ENCODE peak calls at places on chromosomes 5 and 9, in seven cellular contexts. H is BJ, S is Karpas-422, D is tibial artery, B is aorta, R is heart right ventricle, J is neuronal stem cell. L is an unnamed sample.

GRCh38 chr5:89397096-89397495 is 514.1 kb upstream of the MEF2C start:
- DNase-seq in R (no peak), J (no peak), S (no peak), B (no peak), H (no peak), D (no peak), L (no peak)

GRCh38 chr5:129061849-129062248 is 32.7 kb upstream of the ISOC1 start:
- DNase-seq in D (no peak), J (no peak), R (no peak), B (no peak), H (no peak), S (no peak), L (no peak)

GRCh38 chr5:67104859-67105258 is 91.7 kb downstream of the CD180 start:
- DNase-seq in B (no peak), D (no peak), H (no peak), R (no peak), S (no peak), J (no peak), L (no peak)

GRCh38 chr5:343461-344401 is 22.2 kb downstream of the AHRR start:
- DNase-seq in D (no peak), R (no peak), S (no peak), B (no peak), H (no peak), J (no peak), L (no peak)

GRCh38 chr5:143932584-143932983 is 120.6 kb downstream of the HMHB1 start:
- DNase-seq in B (no peak), R (no peak), S (no peak), J (no peak), D (no peak), H (no peak), L (no peak)

GRCh38 chr5:173069661-173070060 is 13.5 kb downstream of the CREBRF start:
- DNase-seq in J (no peak), B (no peak), R (no peak), D (no peak), H (no peak), S (no peak), L (no peak)

GRCh38 chr9:125632321-125633115 is 74.5 kb downstream of the MAPKAP1 start:
- DNase-seq in S (peak; percentile 93), J (no peak), H (no peak), D (no peak), B (no peak), R (no peak), L (no peak)

GRCh38 chr5:400282-401215 is 42.4 kb upstream of the EXOC3 start:
- DNase-seq in B (peak; percentile 40), D (peak; percentile 57), S (no peak), H (peak; percentile 99), J (no peak), R (no peak), L (peak; percentile 2)

GRCh38 chr5:32810812-32811211 is 99.7 kb downstream of the NPR3 start:
- DNase-seq in D (no peak), B (no peak), R (no peak), J (no peak), S (no peak), H (peak; percentile 71), L (no peak)

GRCh38 chr5:65695896-65696295 is 26.0 kb downstream of the SGTB start:
- DNase-seq in B (no peak), H (no peak), S (no peak), J (peak; percentile 3), D (no peak), R (no peak), L (no peak)

GRCh38 chr9:111052831-111053230 is 14.6 kb upstream of the LPAR1 start:
- DNase-seq in S (no peak), R (no peak), B (no peak), H (no peak), J (no peak), D (no peak), L (no peak)

GRCh38 chr5:3601060-3601710 is 5.6 kb downstream of the IRX1 start:
- DNase-seq in B (no peak), R (no peak), D (no peak), S (no peak), H (no peak), J (no peak), L (no peak)

GRCh38 chr9:93501406-93501805 is 48.0 kb upstream of the FAM120AOS start:
- DNase-seq in D (no peak), R (no peak), S (no peak), J (no peak), B (no peak), H (no peak), L (no peak)
- H3K36me3 ChIP-seq in D (peaks cover 40% of the 10 kb centered on the region), R (peaks cover 62% of the 10 kb centered on the region), S (peaks cover 59% of the 10 kb centered on the region), J (peaks cover 13% of the 10 kb centered on the region), B (peaks cover 3% of the 10 kb centered on the region), H (peaks cover 3% of the 10 kb centered on the region), L (peaks cover 50% of the 10 kb centered on the region)

GRCh38 chr5:73118331-73119011 is 1.9 kb upstream of the TMEM171 start:
- DNase-seq in R (no peak), J (no peak), B (no peak), H (no peak), S (no peak), D (no peak), L (no peak)
- H3K27me3 ChIP-seq in R (peaks cover 19% of the 10 kb centered on the region), J (peaks cover 95% of the 10 kb centered on the region), B (no peaks in the 10 kb centered on the region), H (no peaks in the 10 kb centered on the region), S (no peaks in the 10 kb centered on the region), D (no peaks in the 10 kb centered on the region), L (peaks cover 7% of the 10 kb centered on the region)

GRCh38 chr9:132984202-132985062 is 5.9 kb downstream of the GFI1B start:
- DNase-seq in J (no peak), R (no peak), B (no peak), S (no peak), H (no peak), D (no peak), L (no peak)
- H3K36me3 ChIP-seq in J (no peaks in the 10 kb centered on the region), R (no peaks in the 10 kb centered on the region), B (no peaks in the 10 kb centered on the region), S (no peaks in the 10 kb centered on the region), H (no peaks in the 10 kb centered on the region), D (no peaks in the 10 kb centered on the region), L (no peaks in the 10 kb centered on the region)

GRCh38 chr9:38414040-38414723 is 10.1 kb downstream of the IGFBPL1 start:
- DNase-seq in J (no peak), R (no peak), S (no peak), D (no peak), B (no peak), H (no peak), L (no peak)
- H3K27me3 ChIP-seq in J (no peaks in the 10 kb centered on the region), R (peaks cover 14% of the 10 kb centered on the region), S (no peaks in the 10 kb centered on the region), D (no peaks in the 10 kb centered on the region), B (no peaks in the 10 kb centered on the region), H (peaks cover 14% of the 10 kb centered on the region), L (no peaks in the 10 kb centered on the region)

DNA sequence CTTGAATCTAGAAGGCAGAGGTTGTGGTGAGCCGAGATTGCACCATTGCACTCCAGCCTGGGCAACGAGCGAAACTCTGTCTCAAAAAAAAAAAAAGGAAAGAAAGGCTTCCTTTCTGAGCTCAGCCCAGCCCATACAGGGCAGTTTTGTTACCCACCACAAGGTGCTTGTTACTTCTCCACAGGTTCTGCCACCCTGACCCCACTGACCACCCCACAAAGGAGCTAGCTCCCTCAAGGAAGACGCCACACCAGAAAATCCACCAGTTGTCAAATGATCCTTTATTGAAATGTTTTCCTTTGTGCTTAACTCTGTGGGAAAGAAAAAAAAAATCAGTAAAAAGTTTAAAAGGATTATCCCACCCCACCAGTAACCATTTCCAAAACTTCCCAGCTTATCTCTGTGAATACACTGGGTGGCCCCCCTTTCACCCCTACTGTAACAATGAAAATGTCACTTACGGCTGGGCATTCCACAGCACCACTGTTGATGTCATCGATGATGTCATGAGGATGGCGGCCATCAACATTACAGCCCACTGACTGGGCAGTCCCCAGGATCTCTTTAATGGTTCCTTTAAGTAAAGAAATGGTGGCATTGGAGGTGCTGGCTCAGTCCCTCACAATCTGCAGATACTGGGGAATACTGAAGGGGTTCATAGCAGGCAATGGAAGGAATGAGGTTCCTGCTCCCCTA is 3.6 kb downstream of the RPL12 start:
- DNase-seq in R (no peak), D (no peak), J (no peak), H (no peak), S (peak; percentile 54), B (no peak), L (peak; percentile 32)
- H3K36me3 ChIP-seq in R (peaks cover 76% of the 10 kb centered on the region), D (peaks cover 66% of the 10 kb centered on the region), J (peaks cover 62% of the 10 kb centered on the region), H (peaks cover 32% of the 10 kb centered on the region), S (peaks cover 50% of the 10 kb centered on the region), B (peaks cover 11% of the 10 kb centered on the region), L (peaks cover 82% of the 10 kb centered on the region)